ENCODE peak calls at places on chromosomes 4 and X, in six cellular contexts. U, R, D, C, K and M are unnamed samples.

GRCh38 chrX:130654409-130654970 is 248.5 kb downstream of the ENOX2 start:
- DNase-seq in U (no peak), R (no peak), D (no peak), C (no peak), K (no peak), M (no peak)

GRCh38 chrX:87664381-87664780 is 146.8 kb downstream of the KLHL4 start:
- DNase-seq in U (no peak), R (no peak), D (no peak), C (no peak), K (no peak), M (no peak)

GRCh38 chrX:123432362-123433150 is 248.5 kb downstream of the GRIA3 start:
- DNase-seq in U (no peak), R (no peak), D (no peak), C (no peak), K (no peak), M (no peak)

GRCh38 chr4:73844352-73844751 is 7.9 kb downstream of the CXCL6 start:
- DNase-seq in U (no peak), R (peak; percentile 55), D (no peak), C (no peak), K (no peak), M (no peak)

GRCh38 chr4:182678590-182678989 is 238.6 kb downstream of the DCTD start:
- DNase-seq in U (no peak), R (no peak), D (no peak), C (no peak), K (no peak), M (no peak)

GRCh38 chr4:176753049-176753448 is 39.7 kb downstream of the VEGFC start:
- DNase-seq in U (no peak), R (peak; percentile 89), D (no peak), C (no peak), K (no peak), M (no peak)

GRCh38 chr4:4430492-4431195 is 43.7 kb downstream of the NSG1 start:
- DNase-seq in U (peak; percentile 64), R (peak; percentile 89), D (peak; percentile 39), C (no peak), K (no peak), M (no peak)

GRCh38 chrX:152632445-152633097 is 5.1 kb upstream of the GABRQ start:
- DNase-seq in U (peak; percentile 4), R (peak; percentile 56), D (peak; percentile 16), C (no peak), K (peak; percentile 1), M (peak; percentile 68)

GRCh38 chr4:85741921-85742591 is 267.1 kb downstream of the ARHGAP24 start:
- DNase-seq in U (peak; percentile 68), R (no peak), D (no peak), C (peak; percentile 42), K (peak; percentile 68), M (no peak)

GRCh38 chr4:165343353-165344191 is 16.1 kb downstream of the MSMO1 start:
- DNase-seq in U (no peak), R (no peak), D (no peak), C (no peak), K (no peak), M (no peak)

GRCh38 chrX:41335590-41336331 is 1.8 kb downstream of the DDX3X start:
- DNase-seq in U (no peak), R (peak; percentile 12), D (no peak), C (no peak), K (no peak), M (no peak)

GRCh38 chr4:55865228-55865806 is 11.9 kb downstream of the EXOC1 start:
- DNase-seq in U (no peak), R (peak; percentile 36), D (no peak), C (no peak), K (no peak), M (no peak)

GRCh38 chr4:149056615-149057014 is 614.4 kb upstream of the NR3C2 start:
- DNase-seq in U (no peak), R (no peak), D (no peak), C (no peak), K (no peak), M (no peak)

GRCh38 chr4:26206981-26207380 is 113.8 kb upstream of the RBPJ start:
- DNase-seq in U (no peak), R (no peak), D (no peak), C (no peak), K (no peak), M (no peak)

GRCh38 chrX:29297171-29297800 is 710.0 kb downstream of the IL1RAPL1 start:
- DNase-seq in U (no peak), R (no peak), D (no peak), C (no peak), K (no peak), M (no peak)

GRCh38 chr4:120263623-120264022 is 197.0 kb upstream of the MAD2L1 start:
- DNase-seq in U (no peak), R (no peak), D (no peak), C (no peak), K (no peak), M (no peak)

GRCh38 chr4:10396181-10396580 is 61.0 kb downstream of the ZNF518B start:
- DNase-seq in U (no peak), R (no peak), D (no peak), C (no peak), K (no peak), M (no peak)

GRCh38 chrX:132758778-132759177 is 199.7 kb downstream of the HS6ST2 start:
- DNase-seq in U (no peak), R (no peak), D (no peak), C (no peak), K (no peak), M (no peak)

GRCh38 chrX:56281789-56282188 is 49.6 kb downstream of the KLF8 start:
- DNase-seq in U (no peak), R (no peak), D (peak; percentile 3), C (no peak), K (no peak), M (no peak)

GRCh38 chrX:38860106-38861013 is 59.1 kb downstream of the MID1IP1 start:
- DNase-seq in U (no peak), R (no peak), D (no peak), C (no peak), K (no peak), M (no peak)

GRCh38 chr4:97910005-97910404 is 233.3 kb downstream of the STPG2 start:
- DNase-seq in U (peak; percentile 14), R (no peak), D (peak; percentile 10), C (no peak), K (no peak), M (no peak)

GRCh38 chr4:67366341-67366861 is 178.9 kb downstream of the CENPC start:
- DNase-seq in U (no peak), R (no peak), D (no peak), C (no peak), K (no peak), M (no peak)

GRCh38 chrX:95903490-95903889 is 781.2 kb upstream of the DIAPH2 start:
- DNase-seq in U (no peak), R (peak; percentile 2), D (no peak), C (no peak), K (no peak), M (no peak)

GRCh38 chr4:131584587-131584986 is 1564.5 kb upstream of the PCDH10 start:
- DNase-seq in U (no peak), R (no peak), D (no peak), C (no peak), K (no peak), M (no peak)

GRCh38 chr4:1855334-1856070 is 454 bp downstream of the LETM1 start:
- DNase-seq in U (no peak), R (no peak), D (no peak), C (no peak), K (no peak), M (peak; percentile 54)